ENCODE peak calls at places on chromosomes 2 and 18, in ten cellular contexts. H is activated CD4-positive, alpha-beta T cell treated with anti-CD3 and anti-CD28 coated beads, Interleukin-2, amount 50 U/mL, for 1 hour; I is stimulated activated CD8-positive, alpha-beta memory T cell treated with anti-CD3 and anti-CD28 coated beads, Interleukin-4, amount 100 ng/mL, for 4 hours; B is AG04450; Z is small intestine; Q is CD4-positive, alpha-beta memory T cell; S is HEK293T; A is MCF 10A; K is A172; C is amniotic epithelial cell. J is an unnamed sample.

GRCh38 chr18:67310826-67311225 is 205.7 kb downstream of the DSEL start:
- DNase-seq in H (no peak), I (no peak), B (no peak), Z (no peak), Q (no peak), S (no peak), A (peak), K (peak), C (peak), J (no peak)

GRCh38 chr2:121076885-121077549 is 208.0 kb downstream of the TFCP2L1 start:
- DNase-seq in H (peak), I (peak), B (no peak), Z (peak), Q (peak), S (peak), A (peak), K (peak), C (peak), J (peak)

GRCh38 chr18:63131106-63131943 is 188.2 kb downstream of the BCL2 start:
- DNase-seq in H (peak), I (peak), B (peak), Z (peak), Q (peak), S (peak), A (peak), K (peak), C (peak), J (peak)

GRCh38 chr2:186913870-186914269 is 64.9 kb upstream of the ZSWIM2 start:
- DNase-seq in H (no peak), I (no peak), B (no peak), Z (no peak), Q (no peak), S (no peak), A (no peak), K (no peak), C (no peak), J (no peak)

GRCh38 chr2:139465789-139466188 is 685.6 kb upstream of the NXPH2 start:
- DNase-seq in H (no peak), I (no peak), B (no peak), Z (no peak), Q (no peak), S (no peak), A (no peak), K (no peak), C (no peak), J (no peak)

GRCh38 chr2:168633200-168633599 is 169.2 kb upstream of the NOSTRIN start:
- DNase-seq in H (no peak), I (no peak), B (no peak), Z (no peak), Q (no peak), S (no peak), A (no peak), K (no peak), C (peak), J (no peak)

GRCh38 chr2:1262609-1263008 is 150.7 kb upstream of the TPO start:
- DNase-seq in H (no peak), I (no peak), B (no peak), Z (no peak), Q (no peak), S (no peak), A (no peak), K (no peak), C (no peak), J (no peak)

GRCh38 chr18:77087391-77088141 is 45.0 kb downstream of the MBP start:
- DNase-seq in H (no peak), I (no peak), B (no peak), Z (peak), Q (no peak), S (no peak), A (no peak), K (no peak), C (peak), J (peak)

GRCh38 chr18:33960393-33960792 is 264.3 kb downstream of the NOL4 start:
- DNase-seq in H (no peak), I (no peak), B (no peak), Z (peak), Q (no peak), S (peak), A (no peak), K (no peak), C (no peak), J (no peak)

GRCh38 chr2:241443486-241444223 is 64.7 kb downstream of the STK25 start:
- DNase-seq in H (peak), I (peak), B (no peak), Z (peak), Q (peak), S (no peak), A (peak), K (peak), C (peak), J (peak)

GRCh38 chr18:58558514-58558913 is 70.4 kb downstream of the ALPK2 start:
- DNase-seq in H (no peak), I (no peak), B (no peak), Z (no peak), Q (no peak), S (no peak), A (no peak), K (no peak), C (no peak), J (no peak)

GRCh38 chr2:203619192-203619878 is 84.2 kb upstream of the RAPH1 start:
- DNase-seq in H (no peak), I (no peak), B (no peak), Z (peak), Q (no peak), S (no peak), A (no peak), K (no peak), C (no peak), J (no peak)

GRCh38 chr2:173252581-173252980 is 102.1 kb upstream of the CDCA7 start:
- DNase-seq in H (no peak), I (no peak), B (no peak), Z (no peak), Q (no peak), S (no peak), A (no peak), K (no peak), C (no peak), J (no peak)

GRCh38 chr2:95333888-95334338 is 36.8 kb downstream of the KCNIP3 start:
- DNase-seq in H (no peak), I (no peak), B (no peak), Z (no peak), Q (no peak), S (peak), A (peak), K (peak), C (no peak), J (peak)

GRCh38 chr2:47819834-47820233 is 36.9 kb downstream of the MSH6 start:
- DNase-seq in H (no peak), I (no peak), B (no peak), Z (no peak), Q (no peak), S (no peak), A (peak), K (peak), C (no peak), J (no peak)

GRCh38 chr2:27042985-27043634 is 8.4 kb upstream of the AGBL5 start:
- DNase-seq in H (no peak), I (no peak), B (no peak), Z (peak), Q (no peak), S (no peak), A (no peak), K (peak), C (peak), J (peak)

GRCh38 chr2:4900242-4900641 is 791.9 kb upstream of the SOX11 start:
- DNase-seq in H (no peak), I (no peak), B (no peak), Z (no peak), Q (no peak), S (no peak), A (no peak), K (no peak), C (no peak), J (no peak)

GRCh38 chr2:168120730-168121129 is 126.7 kb downstream of the STK39 start:
- DNase-seq in H (no peak), I (no peak), B (no peak), Z (no peak), Q (no peak), S (no peak), A (no peak), K (peak), C (no peak), J (no peak)

GRCh38 chr18:42860011-42860410 is 255.5 kb downstream of the RIT2 start:
- DNase-seq in H (no peak), I (no peak), B (no peak), Z (no peak), Q (no peak), S (no peak), A (peak), K (peak), C (peak), J (no peak)

GRCh38 chr2:128421286-128421685 is 102.6 kb upstream of the HS6ST1 start:
- DNase-seq in H (no peak), I (no peak), B (no peak), Z (no peak), Q (no peak), S (no peak), A (no peak), K (no peak), C (no peak), J (no peak)

GRCh38 chr18:76977108-76977621 is 154.8 kb downstream of the ZNF236 start:
- DNase-seq in H (no peak), I (no peak), B (no peak), Z (peak), Q (no peak), S (no peak), A (no peak), K (no peak), C (peak), J (peak)

GRCh38 chr2:207819839-207820784 is 50.4 kb upstream of the FZD5 start:
- DNase-seq in H (no peak), I (no peak), B (no peak), Z (peak), Q (no peak), S (no peak), A (no peak), K (no peak), C (no peak), J (peak)

GRCh38 chr2:203973000-203973399 is 36.4 kb downstream of the ICOS start:
- DNase-seq in H (no peak), I (no peak), B (no peak), Z (no peak), Q (no peak), S (no peak), A (no peak), K (no peak), C (no peak), J (no peak)

GRCh38 chr2:227793148-227793722 is 20.4 kb upstream of the CCL20 start:
- DNase-seq in H (no peak), I (no peak), B (no peak), Z (peak), Q (no peak), S (no peak), A (no peak), K (no peak), C (no peak), J (peak)

GRCh38 chr2:96946060-96946459 is 40.3 kb downstream of the FAM178B start:
- DNase-seq in H (no peak), I (no peak), B (no peak), Z (no peak), Q (no peak), S (no peak), A (no peak), K (no peak), C (no peak), J (no peak)

J was measured in transverse colon.